ENCODE peak calls at places on chromosomes 16 and 17, in ten cellular contexts. W is HTR-8/SVneo; B is NCI-H2107; L is AG04449; J is HCEC 1CT; D is omental fat pad; M is effector memory CD8-positive, alpha-beta T cell; C is Panc1; O is heart left ventricle; H is erythroblast. R is an unnamed sample.

GRCh38 chr17:65324574-65324973 is 187.4 kb downstream of the RGS9 start:
- DNase-seq in L (no peak), J (no peak), O (no peak), D (no peak), W (no peak), M (no peak), H (no peak), C (no peak), B (no peak), R (no peak)

GRCh38 chr17:55717898-55718735 is 4.5 kb downstream of the TMEM100 start:
- DNase-seq in C (no peak), H (peak), J (peak), O (peak), L (no peak), M (peak), D (peak), W (peak), B (peak), R (peak)

GRCh38 chr16:12900599-12901203 is 697 bp upstream of the SHISA9 start:
- DNase-seq in H (no peak), J (no peak), C (no peak), D (no peak), B (no peak), L (no peak), O (no peak), W (no peak), M (no peak), R (no peak)

GRCh38 chr16:50602531-50603205 is 54.5 kb downstream of the NKD1 start:
- DNase-seq in W (no peak), C (no peak), L (no peak), O (no peak), D (no peak), M (peak), J (no peak), B (no peak), H (no peak), R (no peak)

GRCh38 chr17:72774251-72774650 is 318.2 kb downstream of the SLC39A11 start:
- DNase-seq in C (no peak), H (no peak), D (no peak), O (no peak), L (no peak), J (no peak), M (no peak), B (peak), W (no peak), R (no peak)

GRCh38 chr17:76996741-76997694 is 128.8 kb downstream of the MGAT5B start:
- DNase-seq in W (no peak), L (no peak), J (no peak), B (no peak), M (no peak), O (no peak), H (no peak), C (no peak), D (no peak), R (no peak)

GRCh38 chr17:7383742-7384488 is 3.0 kb downstream of the TNK1 start:
- DNase-seq in M (peak), C (no peak), B (no peak), O (no peak), H (peak), L (no peak), J (no peak), D (no peak), W (peak), R (no peak)

GRCh38 chr17:978110-979093 is 1.2 kb downstream of the NXN start:
- DNase-seq in L (no peak), M (no peak), B (no peak), H (no peak), J (peak), W (no peak), D (no peak), C (no peak), O (peak), R (no peak)

GRCh38 chr17:48756816-48757215 is 28.3 kb upstream of the HOXB13 start:
- DNase-seq in J (no peak), L (no peak), M (no peak), B (no peak), H (no peak), O (no peak), W (no peak), C (no peak), D (no peak), R (no peak)

GRCh38 chr16:14057878-14058382 is 13.2 kb upstream of the MRTFB start:
- DNase-seq in C (no peak), W (no peak), L (no peak), B (no peak), D (no peak), M (no peak), O (peak), H (no peak), J (no peak), R (no peak)

GRCh38 chr16:35150805-35151312 is 1691.4 kb downstream of the TP53TG3F start:
- DNase-seq in L (no peak), B (no peak), D (no peak), C (no peak), W (no peak), M (no peak), J (no peak), H (no peak), O (no peak), R (no peak)

GRCh38 chr17:13601317-13601775 is 383 bp downstream of the HS3ST3A1 start:
- DNase-seq in J (peak), B (no peak), O (no peak), H (no peak), M (no peak), D (no peak), W (no peak), L (no peak), C (no peak), R (no peak)

GRCh38 chr16:51971184-51971583 is 575.8 kb downstream of the TOX3 start:
- DNase-seq in C (no peak), B (no peak), D (no peak), J (peak), W (peak), H (no peak), O (no peak), M (no peak), L (no peak), R (no peak)

GRCh38 chr16:75789237-75789636 is 62.9 kb upstream of the CPHXL start:
- DNase-seq in L (peak), M (peak), H (peak), W (peak), D (no peak), O (no peak), J (peak), B (peak), C (peak), R (no peak)

GRCh38 chr16:67993207-67994036 is 5.9 kb downstream of the DPEP2 start:
- DNase-seq in B (peak), H (peak), L (no peak), O (peak), W (peak), J (peak), C (no peak), M (peak), D (peak), R (peak)

GRCh38 chr17:47649972-47650524 is 329 bp downstream of the KPNB1 start:
- DNase-seq in L (no peak), J (no peak), B (no peak), C (no peak), W (peak), H (no peak), O (no peak), D (no peak), M (no peak), R (no peak)

R was measured in cardiac septum.